ENCODE peak calls at places on chromosomes 2 and 18, in seven cellular contexts. V, R, T, I, E, K and N are unnamed samples.

GRCh38 chr2:52074139-52074719 is 1042.3 kb upstream of the NRXN1 start:
- DNase-seq in V (no peak), R (no peak), T (no peak), I (no peak), E (no peak), K (no peak), N (no peak)

GRCh38 chr2:6845312-6845711 is 20.4 kb downstream of the CMPK2 start:
- DNase-seq in V (no peak), R (no peak), T (no peak), I (peak), E (no peak), K (no peak), N (peak)

GRCh38 chr2:98917031-98917459 is 19.0 kb downstream of the CRACDL start:
- DNase-seq in V (no peak), R (peak), T (no peak), I (peak), E (no peak), K (no peak), N (peak)

GRCh38 chr2:18422416-18423165 is 137.9 kb downstream of the RDH14 start:
- DNase-seq in V (no peak), R (no peak), T (no peak), I (peak), E (no peak), K (no peak), N (no peak)

GRCh38 chr18:31237142-31237541 is 74.5 kb upstream of the DSC1 start:
- DNase-seq in V (no peak), R (no peak), T (no peak), I (no peak), E (no peak), K (no peak), N (no peak)

GRCh38 chr2:218257390-218257981 is 3.3 kb upstream of the GPBAR1 start:
- DNase-seq in V (no peak), R (no peak), T (peak), I (no peak), E (peak), K (peak), N (peak)

GRCh38 chr2:188721231-188721630 is 252.9 kb upstream of the COL3A1 start:
- DNase-seq in V (no peak), R (peak), T (no peak), I (no peak), E (no peak), K (no peak), N (peak)

GRCh38 chr2:33363599-33364300 is 112.7 kb upstream of the RASGRP3 start:
- DNase-seq in V (no peak), R (peak), T (no peak), I (peak), E (no peak), K (no peak), N (no peak)

GRCh38 chr18:59715966-59716369 is 18.7 kb upstream of the CCBE1 start:
- DNase-seq in V (no peak), R (peak), T (no peak), I (peak), E (no peak), K (peak), N (no peak)

GRCh38 chr2:241560883-241561474 is 2.4 kb downstream of the BOK start:
- DNase-seq in V (no peak), R (peak), T (no peak), I (peak), E (no peak), K (no peak), N (no peak)

GRCh38 chr2:26582890-26583289 is 58.3 kb downstream of the CIB4 start:
- DNase-seq in V (no peak), R (no peak), T (no peak), I (no peak), E (no peak), K (no peak), N (no peak)

GRCh38 chr2:43152711-43153627 is 73.4 kb downstream of the ZFP36L2 start:
- DNase-seq in V (no peak), R (no peak), T (peak), I (no peak), E (no peak), K (no peak), N (no peak)

GRCh38 chr18:45463433-45463832 is 151.8 kb upstream of the SLC14A2 start:
- DNase-seq in V (no peak), R (no peak), T (no peak), I (no peak), E (no peak), K (peak), N (no peak)

GRCh38 chr2:28620801-28621171 is 124.9 kb downstream of the PLB1 start:
- DNase-seq in V (no peak), R (no peak), T (no peak), I (no peak), E (no peak), K (no peak), N (no peak)

DNA sequence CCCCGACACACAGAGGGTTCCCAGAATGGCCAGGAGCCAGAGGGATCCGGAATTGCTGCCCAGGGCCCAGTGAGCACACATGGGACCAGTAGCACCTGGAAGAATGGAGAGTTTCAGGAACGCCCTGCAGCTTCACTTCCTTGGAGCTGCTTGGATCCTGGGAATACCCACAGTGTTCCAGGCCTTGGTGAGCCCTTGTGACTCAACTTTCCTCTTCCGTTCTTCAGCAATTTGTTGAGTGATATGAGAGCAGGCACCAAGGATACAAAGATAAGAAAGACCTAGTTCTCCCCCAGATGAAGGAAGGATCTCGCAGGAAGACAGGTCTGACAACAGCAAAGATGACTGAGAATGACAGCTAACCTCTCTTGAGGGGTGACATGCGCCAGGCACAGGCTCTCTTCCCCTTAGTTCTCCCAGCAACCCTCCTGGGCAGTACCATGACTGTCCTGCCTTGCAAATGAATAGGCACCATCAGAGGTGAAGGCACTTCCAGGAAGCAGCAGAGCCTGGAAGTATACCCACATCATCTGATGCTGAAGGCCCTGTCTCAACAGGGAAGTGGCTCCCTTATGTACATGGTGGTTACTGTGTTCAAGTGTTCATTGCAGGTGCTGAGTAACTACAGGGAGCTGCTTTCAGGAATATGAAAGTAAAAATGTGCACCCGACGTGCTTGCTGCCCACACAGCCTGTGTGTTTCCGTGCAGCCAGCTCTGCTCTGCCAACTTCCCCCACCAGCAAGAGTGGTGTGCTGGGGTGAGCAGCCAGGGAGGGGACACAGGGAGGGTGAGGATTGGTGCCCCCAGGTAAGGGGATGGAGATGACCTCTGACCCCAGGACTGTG is 116.2 kb downstream of the STPG4 start:
- DNase-seq in V (no peak), R (no peak), T (no peak), I (peak), E (no peak), K (no peak), N (no peak)
- H3K9ac ChIP-seq in V (no peak), R (no peak), T (no peak), I (no peak), E (no peak), K (no peak), N (no peak)

DNA sequence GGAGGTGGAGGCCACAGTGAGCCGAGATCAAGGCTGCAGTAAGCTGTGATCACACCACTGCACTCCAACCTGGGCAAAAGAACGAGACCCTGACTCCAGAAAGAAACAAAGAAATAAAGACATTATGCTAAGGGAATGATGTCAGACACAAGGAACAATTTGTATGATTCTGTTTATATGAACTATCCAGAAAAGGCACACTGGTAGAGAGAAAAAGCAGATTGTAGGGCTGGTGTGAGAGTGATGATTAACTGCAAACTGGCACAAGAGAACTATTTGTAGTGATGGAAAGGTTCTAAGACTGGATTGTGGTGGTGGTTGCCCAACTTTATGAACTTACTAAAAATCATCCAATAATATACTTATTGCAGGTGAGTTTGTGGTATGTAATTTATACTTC is 106.3 kb downstream of the MAP3K20 start:
- DNase-seq in V (no peak), R (no peak), T (no peak), I (no peak), E (no peak), K (no peak), N (no peak)
- H3K23ac ChIP-seq in V (no peak), R (no peak), T (no peak), I (no peak), E (no peak), K (no peak), N (no peak)

GRCh38 chr2:236577481-236578410 is 8.1 kb downstream of the ACKR3 start:
- DNase-seq in V (no peak), R (no peak), T (no peak), I (no peak), E (no peak), K (no peak), N (no peak)
- H3K9ac ChIP-seq in V (no peak), R (no peak), T (no peak), I (peak), E (no peak), K (no peak), N (no peak)

DNA sequence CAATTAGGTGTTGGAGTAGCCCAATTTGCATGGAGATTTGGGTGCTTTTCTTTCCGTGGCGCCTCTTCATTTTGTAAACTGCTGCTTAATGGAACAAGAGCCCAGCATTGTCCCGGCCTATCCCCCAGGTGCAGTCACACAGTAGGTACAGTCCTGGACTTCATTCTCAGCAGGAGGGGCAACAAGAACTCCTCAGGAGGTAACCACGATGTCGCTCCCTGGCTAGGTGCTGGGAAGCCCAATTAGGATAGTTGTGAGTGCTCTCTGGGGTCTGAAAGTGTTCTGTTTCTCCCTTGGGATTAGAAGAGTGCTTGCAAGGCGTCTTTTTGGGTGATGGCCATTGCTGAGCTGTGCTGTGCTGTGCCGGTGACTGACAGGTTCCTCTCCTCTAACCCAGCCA is 53.8 kb downstream of the CABLES1 start:
- DNase-seq in V (no peak), R (no peak), T (no peak), I (no peak), E (no peak), K (no peak), N (no peak)
- H3K23ac ChIP-seq in V (no peak), R (no peak), T (no peak), I (no peak), E (no peak), K (no peak), N (no peak)

GRCh38 chr2:203535784-203536590 is 886 bp upstream of the RAPH1 start:
- DNase-seq in V (peak), R (peak), T (no peak), I (peak), E (no peak), K (peak), N (peak)
- H3K9ac ChIP-seq in V (peak), R (peak), T (peak), I (peak), E (peak), K (peak), N (peak)

GRCh38 chr18:74148543-74149070 is 284 bp downstream of the TIMM21 start:
- DNase-seq in V (no peak), R (no peak), T (no peak), I (no peak), E (no peak), K (no peak), N (no peak)

GRCh38 chr18:74146756-74147155 is 878 bp downstream of the FBXO15 start:
- DNase-seq in V (no peak), R (peak), T (no peak), I (peak), E (no peak), K (peak), N (no peak)

GRCh38 chr18:74147491-74147778 is 199 bp downstream of the FBXO15 start:
- DNase-seq in V (no peak), R (no peak), T (no peak), I (no peak), E (no peak), K (no peak), N (no peak)

GRCh38 chr18:74152270-74152669 is 3.9 kb downstream of the TIMM21 start:
- DNase-seq in V (no peak), R (no peak), T (no peak), I (no peak), E (no peak), K (no peak), N (no peak)

GRCh38 chr18:74147779-74148542 is at the start of the genes FBXO15 and TIMM21:
- DNase-seq in V (peak), R (peak), T (peak), I (peak), E (peak), K (peak), N (peak)
- H3K23ac ChIP-seq in V (no peak), R (peak), T (no peak), I (no peak), E (no peak), K (no peak), N (no peak)

GRCh38 chr2:215876139-215876936 is 137.0 kb downstream of the MREG start:
- DNase-seq in V (no peak), R (no peak), T (no peak), I (no peak), E (no peak), K (no peak), N (no peak)

GRCh38 chr2:215879977-215880940 is 133.1 kb downstream of the MREG start:
- DNase-seq in V (no peak), R (peak), T (no peak), I (peak), E (no peak), K (no peak), N (peak)

GRCh38 chr2:215876937-215877238 is 136.5 kb downstream of the MREG start:
- DNase-seq in V (no peak), R (no peak), T (no peak), I (no peak), E (no peak), K (no peak), N (no peak)

GRCh38 chr2:215880970-215881369 is 132.4 kb downstream of the MREG start:
- DNase-seq in V (no peak), R (peak), T (no peak), I (peak), E (no peak), K (peak), N (peak)

GRCh38 chr2:215878476-215879063 is 134.8 kb downstream of the MREG start:
- DNase-seq in V (no peak), R (peak), T (no peak), I (peak), E (no peak), K (peak), N (peak)
- H3K9ac ChIP-seq in V (no peak), R (no peak), T (no peak), I (peak), E (no peak), K (no peak), N (no peak)

DNA sequence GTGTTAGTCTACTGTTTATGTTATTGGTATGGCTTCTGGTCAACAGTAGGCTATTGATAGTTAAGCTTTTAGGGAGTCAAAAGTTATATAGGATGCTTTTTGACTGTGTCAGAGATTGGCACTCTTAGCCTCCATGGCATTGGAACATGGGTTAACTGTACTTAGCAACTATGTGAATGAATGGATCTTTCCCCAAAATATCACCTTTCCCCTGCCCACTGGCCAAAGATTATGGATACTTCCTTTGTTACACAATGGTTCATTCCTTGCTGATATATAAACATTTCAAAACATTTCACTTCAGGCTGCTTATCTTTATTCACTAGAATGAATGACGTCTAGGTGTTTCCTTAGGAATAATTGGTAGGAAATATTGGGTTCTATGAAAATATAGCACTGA is 62.1 kb upstream of the DOCK10 start:
- DNase-seq in V (no peak), R (no peak), T (no peak), I (no peak), E (no peak), K (peak), N (no peak)
- H3K23ac ChIP-seq in V (no peak), R (peak), T (no peak), I (no peak), E (no peak), K (no peak), N (no peak)

DNA sequence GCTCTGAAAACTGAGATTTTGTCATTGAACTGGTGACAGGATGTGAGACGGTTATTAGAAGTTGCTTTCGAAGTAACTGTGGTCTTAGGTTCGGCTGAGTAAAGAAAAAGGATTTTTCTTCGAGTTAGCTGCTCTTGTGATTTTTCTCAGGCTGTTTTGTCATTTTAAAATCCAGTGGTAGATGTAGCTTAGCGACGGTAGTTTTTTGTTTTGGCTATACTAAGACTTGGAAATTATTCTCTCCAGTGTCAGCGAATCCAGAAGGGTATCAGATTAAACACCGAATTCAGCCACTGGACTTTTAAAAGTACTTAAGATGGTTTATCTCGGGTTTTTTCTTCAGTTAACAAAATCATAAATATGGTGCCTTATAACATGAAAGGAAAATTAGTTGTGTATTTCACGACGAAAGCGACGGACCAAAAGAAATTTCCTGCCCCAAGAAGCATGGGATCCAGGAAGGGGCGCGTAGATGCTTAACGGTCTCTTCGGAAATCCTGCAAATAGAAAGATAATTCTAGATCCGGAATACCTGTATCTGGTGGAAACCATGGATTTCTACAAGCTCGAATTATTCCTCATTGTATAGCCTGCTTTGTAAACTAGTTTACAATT is 1.2 kb downstream of the SFT2D3 start:
- DNase-seq in V (no peak), R (no peak), T (no peak), I (no peak), E (no peak), K (no peak), N (no peak)
- H3K9ac ChIP-seq in V (peak), R (peak), T (peak), I (peak), E (peak), K (peak), N (peak)

GRCh38 chr18:51123936-51124486 is 73.5 kb downstream of the MEX3C start:
- DNase-seq in V (no peak), R (no peak), T (no peak), I (no peak), E (peak), K (no peak), N (peak)
- H3K23ac ChIP-seq in V (no peak), R (no peak), T (no peak), I (no peak), E (no peak), K (no peak), N (no peak)